ENCODE peak calls at places on chromosomes 5 and 9, in eight cellular contexts. C is AG09319, K is upper lobe of right lung, E is esophagus squamous epithelium, W is glutamatergic neuron, Y is ascending aorta, D is right lobe of liver, F is WTC11. R is an unnamed sample.

GRCh38 chr5:171667341-171668096 is 118.1 kb upstream of the SMIM23 start:
- DNase-seq in W (no peak), K (no peak), F (peak), E (no peak), Y (no peak), C (peak), D (no peak), R (no peak)

GRCh38 chr5:62115009-62115408 is 191.0 kb upstream of the KIF2A start:
- DNase-seq in F (no peak), Y (no peak), W (no peak), K (no peak), E (no peak), C (peak), D (no peak), R (no peak)

GRCh38 chr9:109320734-109321448 is at the start of gene EPB41L4B:
- DNase-seq in K (peak), C (peak), W (peak), E (no peak), F (peak), Y (peak), D (peak), R (peak)

GRCh38 chr5:75072066-75072465 is 19.7 kb upstream of the GCNT4 start:
- DNase-seq in W (no peak), D (no peak), Y (no peak), F (no peak), C (no peak), E (no peak), K (no peak), R (no peak)

GRCh38 chr9:106717686-106718085 is 145.3 kb upstream of the ZNF462 start:
- DNase-seq in F (no peak), W (no peak), K (no peak), C (peak), Y (no peak), D (no peak), E (no peak), R (no peak)

GRCh38 chr5:6090838-6091237 is 287.5 kb downstream of the MED10 start:
- DNase-seq in E (no peak), C (no peak), F (no peak), D (no peak), W (no peak), K (no peak), Y (no peak), R (no peak)

GRCh38 chr9:5893134-5893505 is 2.4 kb downstream of the MLANA start:
- DNase-seq in D (no peak), K (no peak), F (no peak), Y (no peak), E (no peak), C (no peak), W (no peak), R (no peak)

GRCh38 chr9:108074900-108075299 is 585.3 kb upstream of the KLF4 start:
- DNase-seq in W (no peak), K (no peak), C (no peak), F (no peak), E (no peak), Y (no peak), D (no peak), R (no peak)

GRCh38 chr5:97449172-97449571 is 266.1 kb upstream of the RIOK2 start:
- DNase-seq in K (no peak), W (no peak), Y (no peak), C (no peak), E (no peak), F (no peak), D (no peak), R (no peak)

GRCh38 chr5:174559566-174560090 is 164.8 kb upstream of the MSX2 start:
- DNase-seq in Y (no peak), W (no peak), D (no peak), K (no peak), C (no peak), E (no peak), F (no peak), R (no peak)

GRCh38 chr9:112647596-112647995 is 70.3 kb downstream of the INIP start:
- DNase-seq in Y (no peak), F (no peak), D (no peak), E (no peak), W (no peak), K (no peak), C (no peak), R (no peak)

GRCh38 chr5:174636081-174636480 is 88.3 kb upstream of the MSX2 start:
- DNase-seq in F (no peak), D (no peak), C (no peak), Y (no peak), K (no peak), E (no peak), W (no peak), R (no peak)

GRCh38 chr5:19928556-19929421 is 59.2 kb downstream of the CDH18 start:
- DNase-seq in Y (no peak), F (no peak), D (no peak), E (no peak), K (no peak), C (peak), W (no peak), R (no peak)

GRCh38 chr5:122500245-122501086 is 188.4 kb downstream of the SNCAIP start:
- DNase-seq in C (no peak), D (no peak), E (no peak), Y (no peak), W (peak), F (peak), K (no peak), R (peak)

GRCh38 chr5:83988293-83988685 is 267.6 kb upstream of the HAPLN1 start:
- DNase-seq in D (no peak), W (no peak), F (no peak), K (no peak), E (no peak), Y (no peak), C (no peak), R (no peak)

GRCh38 chr9:36193049-36193448 is 2.3 kb downstream of the CLTA start:
- DNase-seq in W (no peak), K (no peak), E (no peak), Y (no peak), D (no peak), C (no peak), F (no peak), R (no peak)

GRCh38 chr5:73437126-73438047 is 11.2 kb downstream of the FOXD1 start:
- DNase-seq in F (peak), Y (no peak), W (peak), C (no peak), D (no peak), K (no peak), E (no peak), R (no peak)
- TF ChIP-seq CTCF in F (no peak), Y (peak), W (peak), C (peak), D (no peak), K (peak), E (peak), R (no peak)

DNA sequence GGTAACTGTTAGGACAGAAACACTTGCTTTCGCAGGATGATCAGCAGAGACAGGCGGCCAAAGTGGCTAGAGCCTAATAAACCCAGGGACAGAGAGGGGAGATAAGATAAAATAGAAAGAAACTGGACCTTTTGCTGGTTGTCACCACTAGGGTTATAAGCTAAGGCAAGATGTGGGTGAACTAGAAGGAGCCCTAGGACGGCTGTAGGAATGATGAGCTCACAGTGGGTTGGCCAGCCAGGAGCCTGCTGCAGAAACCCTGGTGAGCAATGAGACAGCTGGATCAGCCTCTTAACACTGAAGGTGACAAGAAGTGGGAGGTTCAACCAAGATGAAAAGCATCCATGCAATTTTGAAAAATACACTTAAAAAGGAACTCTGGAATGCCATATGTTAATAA is 13.5 kb downstream of the CTNND2 start:
- DNase-seq in C (no peak), W (no peak), D (no peak), E (no peak), Y (no peak), K (no peak), F (no peak), R (no peak)
- TF ChIP-seq CTCF in C (no peak), W (no peak), D (no peak), E (no peak), Y (no peak), K (no peak), F (no peak), R (no peak)

GRCh38 chr5:156929366-156929948 is 33.6 kb downstream of the TIMD4 start:
- DNase-seq in D (no peak), W (no peak), E (no peak), C (no peak), Y (no peak), K (no peak), F (no peak), R (peak)
- TF ChIP-seq CTCF in D (no peak), W (no peak), E (no peak), C (no peak), Y (no peak), K (no peak), F (no peak), R (no peak)

DNA sequence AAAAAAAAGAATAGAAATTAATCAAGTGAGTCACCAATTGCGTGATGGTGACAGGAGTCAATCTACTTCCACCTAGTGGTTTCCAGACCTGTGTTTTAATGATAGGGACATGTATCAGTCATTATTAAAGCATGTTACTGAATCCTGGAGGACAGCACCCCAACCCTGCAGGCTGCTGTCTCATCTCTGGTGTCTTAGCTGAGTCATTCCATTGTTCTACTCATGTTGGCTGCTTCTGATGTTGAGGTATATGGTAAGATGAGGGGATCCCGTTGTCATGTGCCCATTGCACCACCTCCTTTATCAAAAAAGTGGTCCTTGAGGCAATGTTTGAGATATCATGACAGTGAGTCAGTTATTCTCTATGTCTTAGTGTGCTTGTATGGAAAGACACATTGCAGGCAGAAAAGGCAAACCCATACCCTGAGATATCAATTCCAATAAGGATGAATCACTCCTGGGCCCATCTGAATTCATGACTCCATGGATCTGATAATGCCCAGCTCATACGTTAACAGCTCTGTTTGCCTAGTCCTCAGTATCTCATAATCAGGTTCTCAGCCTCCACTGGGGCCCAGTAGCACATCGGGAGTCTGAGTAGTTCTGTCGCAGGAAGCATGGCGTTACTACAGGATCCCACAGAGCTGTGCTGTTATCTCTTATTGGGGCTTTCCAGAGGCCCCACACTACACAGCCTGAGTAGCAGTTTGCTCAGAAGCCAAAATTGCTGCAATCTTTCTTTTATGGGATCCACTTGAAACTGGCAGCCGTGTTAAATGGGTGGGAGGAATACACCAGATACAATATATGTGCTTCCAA is 31.2 kb downstream of the HMGCS1 start:
- DNase-seq in D (no peak), F (no peak), W (no peak), C (no peak), E (no peak), Y (no peak), K (no peak), R (no peak)
- TF ChIP-seq CTCF in D (no peak), F (no peak), W (no peak), C (no peak), E (no peak), Y (no peak), K (no peak), R (no peak)

DNA sequence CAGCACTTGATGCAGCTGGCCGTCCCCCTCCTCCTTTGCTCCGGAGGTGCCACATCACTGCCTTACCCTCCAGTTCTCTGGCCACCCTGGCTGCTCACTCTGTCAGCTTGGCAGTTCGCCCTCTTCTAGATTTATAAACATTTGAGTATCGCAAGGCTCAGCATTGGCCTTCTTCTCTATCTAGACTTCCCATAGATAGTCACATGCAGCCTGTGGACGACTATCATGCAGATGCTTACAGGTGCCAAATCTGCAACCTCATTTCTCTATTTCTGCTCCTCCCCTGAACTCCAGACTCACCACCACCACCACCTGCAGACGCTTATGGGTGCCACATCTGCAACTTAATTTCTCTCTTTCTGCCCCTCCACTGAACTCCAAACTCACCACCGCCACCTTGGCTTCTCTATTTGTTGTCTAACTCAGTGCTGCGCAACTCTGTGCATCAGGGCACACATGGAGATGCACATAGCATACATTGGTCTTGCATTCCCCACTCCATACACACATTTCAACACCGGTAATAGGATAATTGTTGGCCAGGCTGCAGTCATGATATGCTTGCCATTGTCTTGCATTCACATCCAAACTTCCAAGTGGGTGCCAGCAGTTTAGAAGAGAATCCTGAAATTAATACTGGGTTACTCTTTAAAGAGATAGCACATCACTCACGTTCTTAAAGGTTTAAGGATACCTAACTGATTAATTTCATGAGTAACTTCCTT is 1.9 kb upstream of the DAP start:
- DNase-seq in E (no peak), D (peak), K (no peak), C (no peak), W (no peak), Y (no peak), F (no peak), R (no peak)
- TF ChIP-seq CTCF in E (no peak), D (no peak), K (no peak), C (no peak), W (no peak), Y (no peak), F (no peak), R (no peak)

R was measured in activated CD8-positive, alpha-beta T cell treated with anti-CD3 and anti-CD28 coated beads for 36 hours.